ENCODE peak calls at places on chromosomes 7 and 10, in eight cellular contexts. F is A549, Q is tibial artery, U is B cell, E is right atrium auricular region, R is Peyer's patch, C is HFFc6, A is AG09309. W is an unnamed sample.

GRCh38 chr10:811379-811778 is 120.1 kb downstream of the LARP4B start:
- DNase-seq in U (no peak), Q (no peak), F (no peak), A (no peak), E (no peak), R (no peak), C (no peak), W (no peak)

GRCh38 chr7:139058963-139059362 is 23.1 kb upstream of the ZC3HAV1L start:
- DNase-seq in U (no peak), Q (no peak), C (no peak), A (no peak), E (no peak), F (no peak), R (no peak), W (no peak)

GRCh38 chr10:50557130-50557682 is 66.5 kb downstream of the SGMS1 start:
- DNase-seq in C (no peak), F (no peak), E (no peak), R (no peak), A (no peak), U (no peak), Q (no peak), W (no peak)

GRCh38 chr10:63555330-63555729 is 34.1 kb downstream of the REEP3 start:
- DNase-seq in Q (no peak), R (no peak), C (no peak), E (no peak), U (no peak), A (no peak), F (no peak), W (no peak)

GRCh38 chr10:101577121-101577871 is 10.8 kb downstream of the POLL start:
- DNase-seq in E (no peak), Q (no peak), A (no peak), F (no peak), C (no peak), R (no peak), U (no peak), W (no peak)

GRCh38 chr7:93751421-93751820 is 139.1 kb downstream of the TFPI2 start:
- DNase-seq in A (no peak), U (no peak), F (no peak), Q (no peak), E (no peak), C (no peak), R (no peak), W (no peak)

GRCh38 chr10:131644287-131644686 is 256.5 kb upstream of the PPP2R2D start:
- DNase-seq in A (no peak), E (no peak), F (no peak), C (no peak), U (no peak), R (no peak), Q (no peak), W (no peak)

GRCh38 chr10:130721971-130722370 is 585.8 kb downstream of the GLRX3 start:
- DNase-seq in F (no peak), U (no peak), C (no peak), A (no peak), E (no peak), Q (no peak), R (no peak), W (no peak)

GRCh38 chr7:151831606-151832005 is 45.3 kb downstream of the PRKAG2 start:
- DNase-seq in Q (no peak), E (no peak), C (no peak), U (no peak), F (no peak), A (no peak), R (no peak), W (no peak)

GRCh38 chr10:34492081-34492480 is 323.0 kb downstream of the PARD3 start:
- DNase-seq in A (no peak), Q (no peak), U (no peak), C (no peak), E (no peak), F (no peak), R (no peak), W (no peak)

GRCh38 chr10:73625884-73626753 is 15.2 kb downstream of the MYOZ1 start:
- DNase-seq in E (peak), Q (peak), U (peak), R (peak), C (peak), F (peak), A (peak), W (peak)

GRCh38 chr7:46226860-46227259 is 305.8 kb upstream of the IGFBP3 start:
- DNase-seq in Q (no peak), U (no peak), R (no peak), C (no peak), A (no peak), E (no peak), F (no peak), W (peak)

GRCh38 chr7:33578166-33578565 is 327.2 kb upstream of the BMPER start:
- DNase-seq in A (no peak), F (no peak), C (no peak), U (no peak), E (no peak), R (no peak), Q (no peak), W (no peak)

GRCh38 chr10:69092959-69093850 is 5.3 kb downstream of the SRGN start:
- DNase-seq in E (peak), Q (peak), A (peak), C (peak), F (peak), U (peak), R (peak), W (peak)
- TF ChIP-seq CTCF in E (peak), Q (peak), A (peak), C (peak), F (peak), U (peak), R (peak), W (peak)

DNA sequence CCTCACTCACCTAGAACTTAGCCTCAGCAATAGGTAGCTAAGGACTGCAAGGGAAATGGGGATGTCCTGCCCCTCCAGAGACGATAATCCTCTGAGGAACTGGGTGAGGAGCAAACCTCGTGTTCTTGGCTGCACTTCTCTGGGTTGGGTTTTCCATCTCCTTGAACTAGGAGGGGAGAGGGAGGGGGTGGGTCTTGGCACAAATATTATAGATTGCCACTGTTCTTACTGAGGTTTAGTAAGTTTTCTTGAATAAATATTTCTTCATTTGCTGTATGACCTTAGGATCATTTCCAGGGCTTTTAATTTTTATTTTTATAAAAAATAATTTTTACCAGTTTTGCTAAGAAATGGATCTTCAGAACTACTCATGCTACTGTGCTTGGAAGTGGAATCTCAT is 406.7 kb upstream of the FZD8 start:
- DNase-seq in C (no peak), A (no peak), R (no peak), U (no peak), E (no peak), Q (no peak), F (no peak), W (no peak)
- TF ChIP-seq CTCF in C (no peak), A (no peak), R (no peak), U (no peak), E (no peak), Q (no peak), F (no peak), W (no peak)

GRCh38 chr7:2171855-2172254 is 60.9 kb downstream of the MAD1L1 start:
- DNase-seq in E (no peak), F (no peak), U (no peak), C (no peak), A (no peak), R (no peak), Q (no peak), W (no peak)

GRCh38 chr7:2169923-2170575 is 62.7 kb downstream of the MAD1L1 start:
- DNase-seq in E (peak), U (no peak), C (no peak), A (no peak), R (no peak), F (no peak), Q (no peak), W (no peak)

GRCh38 chr7:2168612-2169312 is 64.0 kb downstream of the MAD1L1 start:
- DNase-seq in U (no peak), Q (no peak), E (no peak), A (no peak), F (no peak), R (no peak), C (no peak), W (no peak)

GRCh38 chr7:2172311-2173183 is 60.2 kb downstream of the MAD1L1 start:
- DNase-seq in R (no peak), U (no peak), E (peak), A (peak), C (peak), F (no peak), Q (peak), W (peak)

DNA sequence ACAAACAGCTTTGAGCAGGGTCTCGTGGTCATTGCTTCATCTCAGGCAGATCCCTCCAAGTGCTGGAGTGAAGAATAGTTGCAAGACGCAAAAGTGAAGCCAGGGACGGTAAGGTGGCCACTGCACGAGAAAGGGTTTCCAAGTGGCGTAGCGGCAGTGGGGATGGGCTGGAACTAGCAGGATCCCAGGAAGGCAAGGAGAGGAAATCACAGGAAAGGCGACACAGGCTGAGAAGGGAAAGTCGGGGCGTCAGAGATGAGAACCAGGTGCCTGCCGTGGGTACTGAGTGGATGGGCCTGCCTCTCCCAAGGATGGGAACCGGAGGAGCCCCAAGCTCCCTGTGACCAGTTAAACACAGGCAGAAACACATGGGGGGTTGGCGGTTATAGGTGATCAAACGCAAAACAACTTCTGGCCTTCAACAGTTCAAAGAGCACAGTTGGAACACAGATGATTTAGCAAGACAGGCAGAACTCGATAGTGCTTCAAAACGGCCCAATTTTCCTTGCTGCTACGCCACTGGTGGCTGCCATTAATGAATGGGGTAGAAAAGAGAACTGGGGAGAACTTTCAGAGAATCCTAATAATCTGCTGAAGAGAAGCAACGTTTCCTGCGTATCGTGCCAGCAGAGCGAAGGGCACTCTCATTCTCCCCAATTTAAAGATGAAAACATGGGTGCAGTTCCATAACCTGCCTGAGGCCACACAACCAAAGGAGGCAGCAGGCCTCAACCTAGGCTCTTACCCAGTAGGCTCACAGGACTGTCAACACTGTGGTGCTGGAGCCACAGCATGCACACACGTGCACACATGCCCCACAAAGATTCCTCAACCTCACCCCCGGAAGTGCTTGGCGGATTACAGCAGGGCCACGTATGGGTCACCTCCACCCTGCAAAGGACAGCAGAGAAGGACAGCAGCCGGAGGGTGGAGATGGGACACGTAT is 61.9 kb downstream of the MAD1L1 start:
- DNase-seq in U (no peak), R (no peak), F (no peak), A (no peak), E (peak), C (no peak), Q (no peak), W (no peak)
- TF ChIP-seq CTCF in U (no peak), R (no peak), F (no peak), A (no peak), E (no peak), C (peak), Q (no peak), W (no peak)

GRCh38 chr10:103451091-103451801 is 924 bp downstream of the CALHM2 start:
- DNase-seq in C (peak), F (peak), E (peak), Q (peak), R (peak), A (no peak), U (peak), W (no peak)
- TF ChIP-seq CTCF in C (no peak), F (no peak), E (no peak), Q (no peak), R (no peak), A (no peak), U (no peak), W (no peak)

DNA sequence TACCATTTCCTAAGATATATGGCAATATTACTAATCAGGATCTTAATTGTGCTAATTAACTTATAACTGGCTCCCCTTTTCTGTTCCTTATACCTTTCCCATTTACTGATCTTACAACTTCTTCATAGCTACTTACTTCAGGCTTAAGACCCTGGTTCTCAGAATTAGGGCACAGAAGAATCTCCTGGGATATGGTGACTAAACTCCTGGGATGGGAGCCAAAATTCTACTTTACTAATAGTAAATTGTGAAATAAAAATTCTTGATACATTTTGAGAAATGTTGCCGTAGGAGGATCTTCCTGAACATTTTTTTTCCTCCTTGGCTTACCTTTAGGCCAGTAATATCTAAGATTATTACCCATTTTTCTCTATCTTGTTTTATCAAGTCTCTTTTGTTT is 309.5 kb downstream of the ATRNL1 start:
- DNase-seq in R (no peak), Q (no peak), F (no peak), C (peak), U (no peak), E (no peak), A (no peak), W (peak)
- TF ChIP-seq CTCF in R (no peak), Q (no peak), F (no peak), C (no peak), U (no peak), E (no peak), A (no peak), W (no peak)

GRCh38 chr7:82164410-82164809 is 279.2 kb downstream of the CACNA2D1 start:
- DNase-seq in R (no peak), A (no peak), F (no peak), C (no peak), Q (no peak), U (no peak), E (no peak), W (no peak)

GRCh38 chr7:82167568-82168314 is 275.8 kb downstream of the CACNA2D1 start:
- DNase-seq in C (no peak), Q (no peak), A (no peak), E (no peak), F (no peak), U (no peak), R (no peak), W (no peak)

GRCh38 chr7:82166666-82167065 is 276.9 kb downstream of the CACNA2D1 start:
- DNase-seq in C (no peak), R (no peak), U (no peak), A (no peak), F (no peak), E (no peak), Q (no peak), W (no peak)

GRCh38 chr7:82163586-82163985 is 280.0 kb downstream of the CACNA2D1 start:
- DNase-seq in R (no peak), Q (no peak), U (no peak), E (no peak), C (no peak), A (no peak), F (no peak), W (no peak)

GRCh38 chr7:82164813-82165212 is 278.8 kb downstream of the CACNA2D1 start:
- DNase-seq in R (no peak), Q (no peak), C (peak), U (no peak), A (peak), E (no peak), F (no peak), W (peak)
- TF ChIP-seq CTCF in R (no peak), Q (no peak), C (peak), U (no peak), A (peak), E (no peak), F (peak), W (peak)

DNA sequence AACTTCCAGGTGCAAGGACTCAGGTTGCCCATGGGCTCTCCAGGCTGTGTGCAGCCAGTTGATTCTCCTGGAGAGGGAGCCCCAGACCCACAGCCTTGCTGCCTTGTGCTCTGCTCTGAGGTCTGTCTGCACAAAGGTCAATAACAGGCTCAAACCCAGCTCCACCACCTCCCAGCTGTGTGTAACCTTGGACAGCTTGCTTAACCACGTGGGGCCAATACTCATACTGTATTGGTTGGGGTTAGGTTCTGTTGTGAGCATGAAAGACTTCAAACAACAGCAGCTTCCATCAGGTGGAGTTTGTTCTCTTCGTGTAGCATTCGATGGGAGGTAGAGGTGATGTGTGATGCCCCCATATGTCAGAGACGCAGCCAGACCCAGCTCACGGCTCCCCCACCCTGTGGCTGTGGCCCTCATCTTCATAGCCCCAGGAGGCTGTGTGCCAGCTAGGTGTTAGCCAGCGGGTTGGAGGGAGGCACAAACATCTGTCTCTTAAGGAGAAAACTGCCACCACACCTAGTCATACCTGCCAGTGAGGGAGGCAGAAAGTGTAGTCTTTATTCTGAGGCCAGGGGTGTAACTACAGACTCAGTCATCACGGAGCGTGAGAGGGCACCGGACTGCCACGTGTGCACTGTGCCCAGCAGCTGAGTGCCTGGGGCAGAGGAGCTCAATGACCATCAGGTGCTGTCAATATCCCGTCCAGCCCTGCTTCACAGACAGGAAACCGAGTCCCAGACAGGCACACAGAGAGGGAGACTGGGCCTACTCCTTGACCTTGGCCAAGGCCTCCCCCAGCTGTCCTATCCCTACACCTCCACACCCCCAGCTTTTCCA is 8.0 kb upstream of the POLD2 start:
- DNase-seq in C (no peak), U (no peak), A (no peak), F (no peak), E (no peak), Q (no peak), R (no peak), W (no peak)
- TF ChIP-seq CTCF in C (peak), U (no peak), A (peak), F (peak), E (no peak), Q (no peak), R (peak), W (peak)

GRCh38 chr10:110648743-110649651 is 4.9 kb downstream of the RBM20 start:
- DNase-seq in Q (no peak), U (no peak), C (no peak), A (no peak), F (no peak), R (no peak), E (no peak), W (peak)
- TF ChIP-seq CTCF in Q (no peak), U (no peak), C (peak), A (peak), F (no peak), R (no peak), E (no peak), W (peak)